ENCODE peak calls at places on chromosomes 2 and 18, in seven cellular contexts. One of them, this sample, is unnamed.

GRCh38 chr2:212892193-212892592 is 259.2 kb downstream of the IKZF2 start:
- DNase-seq in RWPE1: no peak
- DNase-seq in CD4-positive, alpha-beta memory T cell: no peak
- DNase-seq in T1000: no peak
- DNase-seq in T-cell: no peak
- DNase-seq in EL: peak; percentile 64
- DNase-seq in NCI-H510A treated with DMSO at 0.1 percent for 48 hours: no peak
- DNase-seq in this sample: peak; percentile 38

GRCh38 chr2:69462780-69463179 is 25.5 kb upstream of the NFU1 start:
- DNase-seq in RWPE1: no peak
- DNase-seq in CD4-positive, alpha-beta memory T cell: no peak
- DNase-seq in T1000: no peak
- DNase-seq in T-cell: no peak
- DNase-seq in EL: no peak
- DNase-seq in NCI-H510A treated with DMSO at 0.1 percent for 48 hours: no peak
- DNase-seq in this sample: no peak

GRCh38 chr2:68730828-68731227 is 3.8 kb upstream of the ARHGAP25 start:
- DNase-seq in RWPE1: peak; percentile 89
- DNase-seq in CD4-positive, alpha-beta memory T cell: no peak
- DNase-seq in T1000: no peak
- DNase-seq in T-cell: no peak
- DNase-seq in EL: peak; percentile 56
- DNase-seq in NCI-H510A treated with DMSO at 0.1 percent for 48 hours: no peak
- DNase-seq in this sample: peak; percentile 54

GRCh38 chr18:23487738-23488625 is 15.3 kb upstream of the RMC1 start:
- DNase-seq in RWPE1: no peak
- DNase-seq in CD4-positive, alpha-beta memory T cell: no peak
- DNase-seq in T1000: no peak
- DNase-seq in T-cell: peak; percentile 7
- DNase-seq in EL: no peak
- DNase-seq in NCI-H510A treated with DMSO at 0.1 percent for 48 hours: no peak
- DNase-seq in this sample: no peak

GRCh38 chr2:173288561-173288960 is 66.1 kb upstream of the CDCA7 start:
- DNase-seq in RWPE1: peak; percentile 63
- DNase-seq in CD4-positive, alpha-beta memory T cell: no peak
- DNase-seq in T1000: peak; percentile 41
- DNase-seq in T-cell: no peak
- DNase-seq in EL: peak; percentile 85
- DNase-seq in NCI-H510A treated with DMSO at 0.1 percent for 48 hours: no peak
- DNase-seq in this sample: peak; percentile 55

GRCh38 chr2:20635698-20636584 is 15.0 kb downstream of the HS1BP3 start:
- DNase-seq in RWPE1: peak; percentile 70
- DNase-seq in CD4-positive, alpha-beta memory T cell: no peak
- DNase-seq in T1000: peak; percentile 57
- DNase-seq in T-cell: no peak
- DNase-seq in EL: peak; percentile 73
- DNase-seq in NCI-H510A treated with DMSO at 0.1 percent for 48 hours: peak; percentile 88
- DNase-seq in this sample: peak; percentile 92

GRCh38 chr2:16330571-16331351 is 334.9 kb downstream of the CYRIA start:
- DNase-seq in RWPE1: no peak
- DNase-seq in CD4-positive, alpha-beta memory T cell: no peak
- DNase-seq in T1000: no peak
- DNase-seq in T-cell: no peak
- DNase-seq in EL: no peak
- DNase-seq in NCI-H510A treated with DMSO at 0.1 percent for 48 hours: no peak
- DNase-seq in this sample: no peak

GRCh38 chr2:71156531-71156930 is 26.1 kb downstream of the MPHOSPH10 start:
- DNase-seq in RWPE1: peak; percentile 12
- DNase-seq in CD4-positive, alpha-beta memory T cell: no peak
- DNase-seq in T1000: no peak
- DNase-seq in T-cell: no peak
- DNase-seq in EL: peak; percentile 32
- DNase-seq in NCI-H510A treated with DMSO at 0.1 percent for 48 hours: no peak
- DNase-seq in this sample: no peak

GRCh38 chr2:164917296-164917903 is 37.9 kb downstream of the SLC38A11 start:
- DNase-seq in RWPE1: no peak
- DNase-seq in CD4-positive, alpha-beta memory T cell: no peak
- DNase-seq in T1000: no peak
- DNase-seq in T-cell: no peak
- DNase-seq in EL: peak; percentile 37
- DNase-seq in NCI-H510A treated with DMSO at 0.1 percent for 48 hours: peak; percentile 36
- DNase-seq in this sample: no peak

GRCh38 chr2:86765308-86765695 is 25.4 kb downstream of the CD8A start:
- DNase-seq in RWPE1: no peak
- DNase-seq in CD4-positive, alpha-beta memory T cell: no peak
- DNase-seq in T1000: no peak
- DNase-seq in T-cell: no peak
- DNase-seq in EL: no peak
- DNase-seq in NCI-H510A treated with DMSO at 0.1 percent for 48 hours: no peak
- DNase-seq in this sample: no peak

GRCh38 chr2:83233284-83233683 is 1225.8 kb downstream of the SUCLG1 start:
- DNase-seq in RWPE1: no peak
- DNase-seq in CD4-positive, alpha-beta memory T cell: no peak
- DNase-seq in T1000: no peak
- DNase-seq in T-cell: no peak
- DNase-seq in EL: peak; percentile 3
- DNase-seq in NCI-H510A treated with DMSO at 0.1 percent for 48 hours: no peak
- DNase-seq in this sample: no peak

GRCh38 chr2:133566967-133567645 is 1.2 kb downstream of the NCKAP5 start:
- DNase-seq in RWPE1: peak; percentile 36
- DNase-seq in CD4-positive, alpha-beta memory T cell: no peak
- DNase-seq in T1000: no peak
- DNase-seq in T-cell: no peak
- DNase-seq in EL: peak; percentile 55
- DNase-seq in NCI-H510A treated with DMSO at 0.1 percent for 48 hours: peak; percentile 17
- DNase-seq in this sample: peak; percentile 80

GRCh38 chr18:40079786-40080185 is 1875.2 kb upstream of the PIK3C3 start:
- DNase-seq in RWPE1: no peak
- DNase-seq in CD4-positive, alpha-beta memory T cell: no peak
- DNase-seq in T1000: no peak
- DNase-seq in T-cell: no peak
- DNase-seq in EL: no peak
- DNase-seq in NCI-H510A treated with DMSO at 0.1 percent for 48 hours: no peak
- DNase-seq in this sample: no peak

GRCh38 chr2:64179582-64180321 is 35.5 kb upstream of the PELI1 start:
- DNase-seq in RWPE1: no peak
- DNase-seq in CD4-positive, alpha-beta memory T cell: peak; percentile 39
- DNase-seq in T1000: no peak
- DNase-seq in T-cell: no peak
- DNase-seq in EL: no peak
- DNase-seq in NCI-H510A treated with DMSO at 0.1 percent for 48 hours: no peak
- DNase-seq in this sample: no peak

GRCh38 chr2:110101280-110101844 is 14.3 kb downstream of the MALL start:
- DNase-seq in RWPE1: peak; percentile 90
- DNase-seq in CD4-positive, alpha-beta memory T cell: no peak
- DNase-seq in T1000: peak; percentile 97
- DNase-seq in T-cell: no peak
- DNase-seq in EL: peak; percentile 100
- DNase-seq in NCI-H510A treated with DMSO at 0.1 percent for 48 hours: peak; percentile 93
- DNase-seq in this sample: peak; percentile 73

GRCh38 chr2:159891917-159892691 is 94.1 kb upstream of the CD302 start:
- DNase-seq in RWPE1: peak; percentile 49
- DNase-seq in CD4-positive, alpha-beta memory T cell: no peak
- DNase-seq in T1000: no peak
- DNase-seq in T-cell: no peak
- DNase-seq in EL: peak; percentile 71
- DNase-seq in NCI-H510A treated with DMSO at 0.1 percent for 48 hours: no peak
- DNase-seq in this sample: peak; percentile 43

GRCh38 chr2:136024616-136025015 is 39.2 kb upstream of the DARS1 start:
- DNase-seq in RWPE1: no peak
- DNase-seq in CD4-positive, alpha-beta memory T cell: no peak
- DNase-seq in T1000: no peak
- DNase-seq in T-cell: no peak
- DNase-seq in EL: no peak
- DNase-seq in NCI-H510A treated with DMSO at 0.1 percent for 48 hours: no peak
- DNase-seq in this sample: no peak

GRCh38 chr2:230865766-230866703 is 1.3 kb downstream of the ITM2C start:
- DNase-seq in RWPE1: no peak
- DNase-seq in CD4-positive, alpha-beta memory T cell: peak; percentile 52
- DNase-seq in T1000: no peak
- DNase-seq in T-cell: no peak
- DNase-seq in EL: peak; percentile 45
- DNase-seq in NCI-H510A treated with DMSO at 0.1 percent for 48 hours: peak; percentile 36
- DNase-seq in this sample: peak; percentile 46

GRCh38 chr2:236565879-236566402 is 3.7 kb upstream of the ACKR3 start:
- DNase-seq in RWPE1: no peak
- DNase-seq in CD4-positive, alpha-beta memory T cell: no peak
- DNase-seq in T1000: no peak
- DNase-seq in T-cell: no peak
- DNase-seq in EL: no peak
- DNase-seq in NCI-H510A treated with DMSO at 0.1 percent for 48 hours: no peak
- DNase-seq in this sample: no peak

GRCh38 chr2:95390881-95391321 is 11.6 kb upstream of the FAHD2A start:
- DNase-seq in RWPE1: no peak
- DNase-seq in CD4-positive, alpha-beta memory T cell: no peak
- DNase-seq in T1000: no peak
- DNase-seq in T-cell: no peak
- DNase-seq in EL: no peak
- DNase-seq in NCI-H510A treated with DMSO at 0.1 percent for 48 hours: no peak
- DNase-seq in this sample: no peak

GRCh38 chr2:160670618-160671017 is 177.0 kb upstream of the RBMS1 start:
- DNase-seq in RWPE1: no peak
- DNase-seq in CD4-positive, alpha-beta memory T cell: no peak
- DNase-seq in T1000: no peak
- DNase-seq in T-cell: no peak
- DNase-seq in EL: no peak
- DNase-seq in NCI-H510A treated with DMSO at 0.1 percent for 48 hours: no peak
- DNase-seq in this sample: no peak

GRCh38 chr2:217510790-217511291 is 492.0 kb downstream of the TNS1 start:
- DNase-seq in RWPE1: peak; percentile 73
- DNase-seq in CD4-positive, alpha-beta memory T cell: no peak
- DNase-seq in T1000: peak; percentile 44
- DNase-seq in T-cell: no peak
- DNase-seq in EL: peak; percentile 83
- DNase-seq in NCI-H510A treated with DMSO at 0.1 percent for 48 hours: peak; percentile 92
- DNase-seq in this sample: peak; percentile 79

GRCh38 chr2:232075080-232075479 is 113.6 kb downstream of the DIS3L2 start:
- DNase-seq in RWPE1: no peak
- DNase-seq in CD4-positive, alpha-beta memory T cell: no peak
- DNase-seq in T1000: no peak
- DNase-seq in T-cell: no peak
- DNase-seq in EL: peak; percentile 61
- DNase-seq in NCI-H510A treated with DMSO at 0.1 percent for 48 hours: no peak
- DNase-seq in this sample: peak; percentile 17

GRCh38 chr2:149456285-149456684 is 125.9 kb downstream of the LYPD6 start:
- DNase-seq in RWPE1: no peak
- DNase-seq in CD4-positive, alpha-beta memory T cell: no peak
- DNase-seq in T1000: no peak
- DNase-seq in T-cell: no peak
- DNase-seq in EL: no peak
- DNase-seq in NCI-H510A treated with DMSO at 0.1 percent for 48 hours: no peak
- DNase-seq in this sample: no peak

GRCh38 chr2:166361351-166362153 is 14.2 kb downstream of the SCN9A start:
- DNase-seq in RWPE1: peak; percentile 10
- DNase-seq in CD4-positive, alpha-beta memory T cell: no peak
- DNase-seq in T1000: no peak
- DNase-seq in T-cell: no peak
- DNase-seq in EL: peak; percentile 61
- DNase-seq in NCI-H510A treated with DMSO at 0.1 percent for 48 hours: peak; percentile 6
- DNase-seq in this sample: no peak

GRCh38 chr2:240570531-240571313 is 2.4 kb downstream of the RNPEPL1 start:
- DNase-seq in RWPE1: no peak
- DNase-seq in CD4-positive, alpha-beta memory T cell: peak; percentile 31
- DNase-seq in T1000: no peak
- DNase-seq in T-cell: no peak
- DNase-seq in EL: no peak
- DNase-seq in NCI-H510A treated with DMSO at 0.1 percent for 48 hours: no peak
- DNase-seq in this sample: no peak

GRCh38 chr2:175930504-175930903 is 71.6 kb downstream of the LNPK start:
- DNase-seq in RWPE1: peak; percentile 12
- DNase-seq in CD4-positive, alpha-beta memory T cell: no peak
- DNase-seq in T1000: no peak
- DNase-seq in T-cell: no peak
- DNase-seq in EL: no peak
- DNase-seq in NCI-H510A treated with DMSO at 0.1 percent for 48 hours: no peak
- DNase-seq in this sample: no peak

GRCh38 chr18:50729986-50730385 is 89.8 kb downstream of the MRO start:
- DNase-seq in RWPE1: no peak
- DNase-seq in CD4-positive, alpha-beta memory T cell: no peak
- DNase-seq in T1000: no peak
- DNase-seq in T-cell: no peak
- DNase-seq in EL: no peak
- DNase-seq in NCI-H510A treated with DMSO at 0.1 percent for 48 hours: no peak
- DNase-seq in this sample: no peak

GRCh38 chr2:129923265-129924141 is 56.0 kb upstream of the RAB6C start:
- DNase-seq in RWPE1: peak; percentile 36
- DNase-seq in CD4-positive, alpha-beta memory T cell: no peak
- DNase-seq in T1000: no peak
- DNase-seq in T-cell: no peak
- DNase-seq in EL: peak; percentile 26
- DNase-seq in NCI-H510A treated with DMSO at 0.1 percent for 48 hours: peak; percentile 67
- DNase-seq in this sample: no peak

GRCh38 chr2:158724803-158725271 is 70.3 kb upstream of the DAPL1 start:
- DNase-seq in RWPE1: peak; percentile 34
- DNase-seq in CD4-positive, alpha-beta memory T cell: no peak
- DNase-seq in T1000: no peak
- DNase-seq in T-cell: no peak
- DNase-seq in EL: peak; percentile 52
- DNase-seq in NCI-H510A treated with DMSO at 0.1 percent for 48 hours: peak; percentile 35
- DNase-seq in this sample: peak; percentile 35

GRCh38 chr2:227473019-227473461 is 1.1 kb downstream of the AGFG1 start:
- DNase-seq in RWPE1: no peak
- DNase-seq in CD4-positive, alpha-beta memory T cell: no peak
- DNase-seq in T1000: no peak
- DNase-seq in T-cell: no peak
- DNase-seq in EL: peak; percentile 32
- DNase-seq in NCI-H510A treated with DMSO at 0.1 percent for 48 hours: peak; percentile 69
- DNase-seq in this sample: no peak

GRCh38 chr18:77066689-77067088 is 65.9 kb downstream of the MBP start:
- DNase-seq in RWPE1: no peak
- DNase-seq in CD4-positive, alpha-beta memory T cell: no peak
- DNase-seq in T1000: no peak
- DNase-seq in T-cell: no peak
- DNase-seq in EL: no peak
- DNase-seq in NCI-H510A treated with DMSO at 0.1 percent for 48 hours: no peak
- DNase-seq in this sample: no peak

GRCh38 chr2:20584637-20585321 is 66.1 kb downstream of the HS1BP3 start:
- DNase-seq in RWPE1: peak; percentile 78
- DNase-seq in CD4-positive, alpha-beta memory T cell: no peak
- DNase-seq in T1000: no peak
- DNase-seq in T-cell: no peak
- DNase-seq in EL: peak; percentile 99
- DNase-seq in NCI-H510A treated with DMSO at 0.1 percent for 48 hours: no peak
- DNase-seq in this sample: peak; percentile 87

GRCh38 chr18:32771169-32771751 is 1.6 kb downstream of the KLHL14 start:
- DNase-seq in RWPE1: no peak
- DNase-seq in CD4-positive, alpha-beta memory T cell: no peak
- DNase-seq in T1000: no peak
- DNase-seq in T-cell: no peak
- DNase-seq in EL: no peak
- DNase-seq in NCI-H510A treated with DMSO at 0.1 percent for 48 hours: peak; percentile 79
- DNase-seq in this sample: peak; percentile 9

GRCh38 chr2:60555066-60555793 is 1.8 kb upstream of the BCL11A start:
- DNase-seq in RWPE1: peak; percentile 55
- DNase-seq in CD4-positive, alpha-beta memory T cell: peak; percentile 77
- DNase-seq in T1000: peak; percentile 47
- DNase-seq in T-cell: peak; percentile 31
- DNase-seq in EL: peak; percentile 74
- DNase-seq in NCI-H510A treated with DMSO at 0.1 percent for 48 hours: peak; percentile 61
- DNase-seq in this sample: peak; percentile 55

GRCh38 chr18:9422816-9423519 is 52.3 kb upstream of the RALBP1 start:
- DNase-seq in RWPE1: peak; percentile 50
- DNase-seq in CD4-positive, alpha-beta memory T cell: no peak
- DNase-seq in T1000: no peak
- DNase-seq in T-cell: no peak
- DNase-seq in EL: no peak
- DNase-seq in NCI-H510A treated with DMSO at 0.1 percent for 48 hours: no peak
- DNase-seq in this sample: no peak

GRCh38 chr2:237625216-237625705 is 2.1 kb upstream of the LRRFIP1 start:
- DNase-seq in RWPE1: no peak
- DNase-seq in CD4-positive, alpha-beta memory T cell: no peak
- DNase-seq in T1000: no peak
- DNase-seq in T-cell: no peak
- DNase-seq in EL: no peak
- DNase-seq in NCI-H510A treated with DMSO at 0.1 percent for 48 hours: no peak
- DNase-seq in this sample: no peak

This sample was measured in AG08396.